ENCODE peak calls at places on chromosome 9, in six cellular contexts. D is breast epithelium, B is H1, L is K562, A is transverse colon, K is HepG2. X is an unnamed sample. For H3K36me3, the result is how much of the 10 kb centered on the place peaks cover.

GRCh38 chr9:105441761-105442160 is 6.1 kb upstream of the FSD1L start:
- DNase-seq in A (no peak), L (no peak), K (no peak), B (no peak), D (no peak), X (no peak)

GRCh38 chr9:12794024-12794799 is 19.4 kb downstream of the LURAP1L start:
- DNase-seq in A (no peak), D (no peak), B (no peak), L (no peak), K (peak), X (no peak)

GRCh38 chr9:112299514-112299913 is 33.9 kb downstream of the PTBP3 start:
- DNase-seq in D (no peak), B (no peak), A (no peak), K (peak), L (no peak), X (no peak)

GRCh38 chr9:84759300-84759750 is 89.8 kb downstream of the NTRK2 start:
- DNase-seq in L (no peak), A (no peak), B (no peak), D (no peak), K (no peak), X (no peak)

GRCh38 chr9:15244001-15244441 is 63.0 kb downstream of the TTC39B start:
- DNase-seq in D (no peak), L (no peak), K (no peak), A (no peak), B (no peak), X (no peak)

GRCh38 chr9:85453850-85454249 is 287.9 kb downstream of the AGTPBP1 start:
- DNase-seq in B (no peak), D (no peak), K (no peak), L (no peak), A (no peak), X (no peak)

GRCh38 chr9:89985078-89985477 is 380.3 kb downstream of the GADD45G start:
- DNase-seq in K (no peak), A (no peak), D (no peak), L (no peak), B (no peak), X (no peak)

GRCh38 chr9:82601272-82601835 is 461.6 kb downstream of the RASEF start:
- DNase-seq in D (no peak), A (no peak), B (no peak), L (no peak), K (peak), X (no peak)

GRCh38 chr9:33170464-33171156 is 3.5 kb upstream of the B4GALT1 start:
- DNase-seq in K (no peak), A (peak), L (no peak), B (no peak), D (peak), X (no peak)

GRCh38 chr9:113387560-113388230 is 10.9 kb upstream of the HDHD3 start:
- DNase-seq in D (no peak), K (peak), B (no peak), L (no peak), A (peak), X (no peak)

GRCh38 chr9:134606951-134607733 is 34.5 kb upstream of the COL5A1 start:
- DNase-seq in L (peak), D (peak), K (no peak), A (no peak), B (peak), X (peak)

GRCh38 chr9:88809371-88809770 is 181.9 kb upstream of the S1PR3 start:
- DNase-seq in L (peak), A (no peak), K (no peak), B (no peak), D (no peak), X (no peak)

GRCh38 chr9:93540305-93540704 is 36.1 kb upstream of the PHF2 start:
- DNase-seq in A (no peak), B (no peak), L (no peak), D (no peak), K (no peak), X (no peak)

GRCh38 chr9:37946971-37947370 is 43.0 kb upstream of the SLC25A51 start:
- DNase-seq in L (no peak), B (no peak), A (no peak), D (no peak), K (no peak), X (no peak)

GRCh38 chr9:37944266-37944650 is 40.3 kb upstream of the SLC25A51 start:
- DNase-seq in A (no peak), B (no peak), L (no peak), D (no peak), K (no peak), X (no peak)

GRCh38 chr9:37944671-37945481 is 40.9 kb upstream of the SLC25A51 start:
- DNase-seq in L (no peak), K (no peak), B (no peak), A (no peak), D (no peak), X (no peak)

GRCh38 chr9:37947431-37947830 is 43.5 kb upstream of the SLC25A51 start:
- DNase-seq in K (no peak), A (no peak), L (no peak), D (no peak), B (no peak), X (no peak)

GRCh38 chr9:37946041-37946440 is 42.1 kb upstream of the SLC25A51 start:
- DNase-seq in A (no peak), B (no peak), D (no peak), K (no peak), L (no peak), X (no peak)
- H3K36me3 ChIP-seq in A (under half), B (under half), D (under half), K (half or more), L (under half), X (half or more)

GRCh38 chr9:110033869-110034268 is 174.1 kb downstream of the C9orf152 start:
- DNase-seq in A (no peak), K (no peak), L (no peak), B (no peak), D (no peak), X (no peak)

GRCh38 chr9:110030632-110031031 is 177.3 kb downstream of the C9orf152 start:
- DNase-seq in K (no peak), D (no peak), L (no peak), A (no peak), B (no peak), X (no peak)

GRCh38 chr9:110029422-110029814 is 178.5 kb downstream of the C9orf152 start:
- DNase-seq in A (no peak), D (no peak), L (no peak), B (no peak), K (peak), X (peak)

GRCh38 chr9:110029815-110030480 is 178.0 kb downstream of the C9orf152 start:
- DNase-seq in A (no peak), B (no peak), L (no peak), D (no peak), K (no peak), X (no peak)

DNA sequence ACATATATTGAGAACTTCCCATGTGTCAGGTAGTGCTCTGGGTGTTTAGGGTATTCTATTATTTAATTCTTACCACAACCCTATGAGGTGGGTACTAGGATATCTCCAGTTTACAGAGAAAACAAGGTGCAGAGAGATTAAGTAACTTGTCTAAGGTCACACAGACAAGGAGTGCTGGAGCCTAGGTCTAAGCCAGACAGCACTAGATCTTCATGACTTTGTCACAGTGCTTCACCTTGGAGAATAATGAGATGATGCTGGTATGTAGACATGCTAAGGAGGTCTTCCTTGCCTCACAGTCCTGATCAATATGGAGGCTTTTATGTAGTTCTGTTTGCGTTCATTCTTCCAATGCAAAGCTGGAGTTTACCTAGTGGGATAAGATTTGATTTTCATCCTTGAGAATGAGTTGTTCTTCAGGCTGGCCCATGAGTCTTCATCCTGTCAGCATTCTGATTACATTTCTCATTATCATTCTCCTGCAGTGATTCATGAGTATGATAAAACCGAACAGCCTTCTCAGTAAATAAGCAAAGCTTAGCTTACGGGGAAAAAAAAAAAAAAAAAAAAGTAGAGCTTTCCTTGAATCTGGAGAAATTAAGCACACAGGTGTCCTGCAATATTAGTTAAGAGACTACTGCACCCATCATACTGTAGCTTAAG is 176.3 kb downstream of the C9orf152 start:
- DNase-seq in A (no peak), K (no peak), D (no peak), L (no peak), B (no peak), X (no peak)
- TF ChIP-seq POLR2AphosphoS5 in A (no peak), K (no peak), D (no peak), L (no peak), B (no peak), X (no peak)

GRCh38 chr9:114930063-114930812 is at the start of gene TNFSF8:
- DNase-seq in K (no peak), A (peak), B (no peak), D (no peak), L (no peak), X (no peak)

GRCh38 chr9:114928092-114928491 is 2.3 kb downstream of the TNFSF8 start:
- DNase-seq in A (no peak), K (no peak), B (no peak), D (no peak), L (no peak), X (no peak)

GRCh38 chr9:114932502-114932901 is 2.1 kb upstream of the TNFSF8 start:
- DNase-seq in L (no peak), B (no peak), A (no peak), D (no peak), K (no peak), X (no peak)

GRCh38 chr9:114931407-114931806 is 1.0 kb upstream of the TNFSF8 start:
- DNase-seq in B (no peak), D (no peak), L (no peak), K (no peak), A (no peak), X (no peak)

GRCh38 chr9:114929166-114929565 is 1.2 kb downstream of the TNFSF8 start:
- DNase-seq in K (no peak), D (no peak), A (no peak), L (no peak), B (no peak), X (no peak)
- H3K4me3 ChIP-seq in K (no peak), D (peak), A (no peak), L (no peak), B (no peak), X (no peak)

GRCh38 chr9:98773721-98774120 is 22.6 kb downstream of the ANKS6 start:
- DNase-seq in B (no peak), K (no peak), D (no peak), A (no peak), L (no peak), X (no peak)

GRCh38 chr9:98770717-98771116 is 25.6 kb downstream of the ANKS6 start:
- DNase-seq in L (no peak), D (no peak), B (no peak), K (no peak), A (no peak), X (no peak)

GRCh38 chr9:98772364-98773155 is 23.8 kb downstream of the ANKS6 start:
- DNase-seq in D (no peak), L (no peak), A (no peak), B (peak), K (no peak), X (no peak)

GRCh38 chr9:98768344-98768743 is 28.0 kb downstream of the ANKS6 start:
- DNase-seq in B (peak), A (no peak), K (no peak), D (no peak), L (no peak), X (no peak)

DNA sequence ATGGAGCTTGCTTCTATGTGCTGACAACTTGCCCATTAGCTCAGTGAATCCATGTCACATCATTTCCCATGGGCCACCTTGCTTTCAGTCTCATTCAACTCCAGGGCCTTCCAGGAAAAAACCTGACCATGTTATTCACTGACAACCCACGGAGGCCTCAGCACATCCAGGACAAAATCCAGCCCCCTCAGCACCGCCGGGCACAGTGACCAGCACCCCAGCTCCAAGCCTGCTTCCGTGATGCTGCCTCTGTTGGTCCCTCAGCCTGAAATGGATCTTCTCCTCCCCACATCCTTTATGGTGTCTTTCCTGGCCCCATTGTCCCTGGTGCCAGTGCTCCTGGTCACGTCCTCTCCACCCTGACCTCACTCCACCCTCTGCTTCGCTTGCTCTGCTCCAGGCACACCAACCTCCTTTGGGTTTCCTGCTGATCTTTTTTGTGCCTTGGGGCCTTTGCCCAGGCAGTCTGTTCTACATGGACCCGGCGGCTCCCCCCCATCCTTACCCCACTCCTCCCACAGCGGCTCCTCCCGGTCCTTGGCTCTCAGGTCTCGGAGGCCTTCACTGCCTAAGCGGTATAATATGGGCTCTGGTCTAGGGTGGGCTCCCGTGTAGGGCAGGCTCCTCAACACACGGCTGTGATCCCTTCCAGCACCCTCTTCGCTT is 25.0 kb downstream of the ANKS6 start:
- DNase-seq in B (no peak), D (no peak), L (no peak), A (no peak), K (no peak), X (no peak)
- H3K36me3 ChIP-seq in B (under half), D (under half), L (half or more), A (under half), K (under half), X (under half)

GRCh38 chr9:70411141-70411929 is 3.1 kb downstream of the KLF9 start:
- DNase-seq in B (no peak), K (peak), L (peak), D (no peak), A (peak), X (no peak)
- TF ChIP-seq POLR2AphosphoS5 in B (no peak), K (no peak), L (no peak), D (peak), A (peak), X (peak)

GRCh38 chr9:35489313-35490154 is at the start of gene RUSC2:
- DNase-seq in D (peak), L (peak), K (peak), B (peak), A (peak), X (no peak)
- H3K4me3 ChIP-seq in D (peak), L (peak), K (peak), B (peak), A (peak), X (peak)

DNA sequence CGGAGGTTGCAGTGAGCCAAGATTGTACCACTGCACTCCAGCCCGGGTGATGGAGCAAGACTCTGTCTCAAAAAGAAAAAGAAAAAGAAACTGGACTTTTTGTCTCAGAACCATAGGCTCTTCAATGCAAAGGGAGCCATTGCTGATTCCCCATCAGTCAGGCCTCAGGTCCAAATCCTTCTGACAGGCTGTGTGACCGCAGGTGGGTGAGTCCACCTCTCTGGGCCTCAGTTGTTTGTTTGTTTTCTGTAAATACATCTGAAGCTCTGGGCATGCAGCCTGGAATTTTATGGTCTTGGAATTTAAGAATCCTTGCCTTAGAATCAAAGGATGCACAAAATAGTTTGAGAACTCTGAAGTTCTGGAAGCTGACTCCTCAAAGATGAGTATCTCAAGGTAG is 21.1 kb upstream of the TOR2A start:
- DNase-seq in L (no peak), A (no peak), K (no peak), B (no peak), D (no peak), X (no peak)
- H3K36me3 ChIP-seq in L (under half), A (under half), K (under half), B (under half), D (under half), X (under half)